ENCODE peak calls at places on chromosome X, in nine cellular contexts. One of them, this sample, is unnamed.

GRCh38 chrX:72057331-72057730 is 74.4 kb downstream of the RTL5 start:
- DNase-seq in HEK293T: no peak
- DNase-seq in cardiac muscle cell: peak
- DNase-seq in stimulated activated CD4-positive, alpha-beta T cell treated with anti-CD3 and anti-CD28 coated beads, Interleukin-4, amount 100 ng/mL, for 4 hours: no peak
- DNase-seq in cardiac fibroblast: no peak
- DNase-seq in AG09309: no peak
- DNase-seq in iris pigment epithelial cell: no peak
- DNase-seq in hypothalamus: no peak
- DNase-seq in lower lobe of right lung: no peak
- DNase-seq in this sample: no peak

GRCh38 chrX:130545796-130546195 is 144.0 kb downstream of the RBMX2 start:
- DNase-seq in HEK293T: no peak
- DNase-seq in cardiac muscle cell: no peak
- DNase-seq in stimulated activated CD4-positive, alpha-beta T cell treated with anti-CD3 and anti-CD28 coated beads, Interleukin-4, amount 100 ng/mL, for 4 hours: no peak
- DNase-seq in cardiac fibroblast: no peak
- DNase-seq in AG09309: no peak
- DNase-seq in iris pigment epithelial cell: no peak
- DNase-seq in hypothalamus: no peak
- DNase-seq in lower lobe of right lung: no peak
- DNase-seq in this sample: no peak

GRCh38 chrX:113935516-113935915 is 648.4 kb upstream of the HTR2C start:
- DNase-seq in HEK293T: no peak
- DNase-seq in cardiac muscle cell: no peak
- DNase-seq in stimulated activated CD4-positive, alpha-beta T cell treated with anti-CD3 and anti-CD28 coated beads, Interleukin-4, amount 100 ng/mL, for 4 hours: no peak
- DNase-seq in cardiac fibroblast: no peak
- DNase-seq in AG09309: no peak
- DNase-seq in iris pigment epithelial cell: no peak
- DNase-seq in hypothalamus: no peak
- DNase-seq in lower lobe of right lung: no peak
- DNase-seq in this sample: no peak

GRCh38 chrX:128619490-128619889 is 567.3 kb upstream of the ACTRT1 start:
- DNase-seq in HEK293T: no peak
- DNase-seq in cardiac muscle cell: no peak
- DNase-seq in stimulated activated CD4-positive, alpha-beta T cell treated with anti-CD3 and anti-CD28 coated beads, Interleukin-4, amount 100 ng/mL, for 4 hours: no peak
- DNase-seq in cardiac fibroblast: no peak
- DNase-seq in AG09309: no peak
- DNase-seq in iris pigment epithelial cell: no peak
- DNase-seq in hypothalamus: no peak
- DNase-seq in lower lobe of right lung: no peak
- DNase-seq in this sample: no peak

GRCh38 chrX:3663576-3664290 is 49.7 kb downstream of the PRKX start:
- DNase-seq in HEK293T: no peak
- DNase-seq in cardiac muscle cell: no peak
- DNase-seq in stimulated activated CD4-positive, alpha-beta T cell treated with anti-CD3 and anti-CD28 coated beads, Interleukin-4, amount 100 ng/mL, for 4 hours: no peak
- DNase-seq in cardiac fibroblast: no peak
- DNase-seq in AG09309: no peak
- DNase-seq in iris pigment epithelial cell: no peak
- DNase-seq in hypothalamus: no peak
- DNase-seq in lower lobe of right lung: peak
- DNase-seq in this sample: no peak

GRCh38 chrX:138082881-138083280 is 517.0 kb downstream of the ZIC3 start:
- DNase-seq in HEK293T: no peak
- DNase-seq in cardiac muscle cell: no peak
- DNase-seq in stimulated activated CD4-positive, alpha-beta T cell treated with anti-CD3 and anti-CD28 coated beads, Interleukin-4, amount 100 ng/mL, for 4 hours: no peak
- DNase-seq in cardiac fibroblast: no peak
- DNase-seq in AG09309: no peak
- DNase-seq in iris pigment epithelial cell: no peak
- DNase-seq in hypothalamus: no peak
- DNase-seq in lower lobe of right lung: no peak
- DNase-seq in this sample: no peak

GRCh38 chrX:130995351-130995967 is 62.7 kb upstream of the ARHGAP36 start:
- DNase-seq in HEK293T: no peak
- DNase-seq in cardiac muscle cell: no peak
- DNase-seq in stimulated activated CD4-positive, alpha-beta T cell treated with anti-CD3 and anti-CD28 coated beads, Interleukin-4, amount 100 ng/mL, for 4 hours: no peak
- DNase-seq in cardiac fibroblast: no peak
- DNase-seq in AG09309: no peak
- DNase-seq in iris pigment epithelial cell: no peak
- DNase-seq in hypothalamus: no peak
- DNase-seq in lower lobe of right lung: no peak
- DNase-seq in this sample: no peak

GRCh38 chrX:119015407-119016242 is 41.2 kb downstream of the LONRF3 start:
- DNase-seq in HEK293T: no peak
- DNase-seq in cardiac muscle cell: peak
- DNase-seq in stimulated activated CD4-positive, alpha-beta T cell treated with anti-CD3 and anti-CD28 coated beads, Interleukin-4, amount 100 ng/mL, for 4 hours: peak
- DNase-seq in cardiac fibroblast: peak
- DNase-seq in AG09309: peak
- DNase-seq in iris pigment epithelial cell: peak
- DNase-seq in hypothalamus: no peak
- DNase-seq in lower lobe of right lung: peak
- DNase-seq in this sample: peak

GRCh38 chrX:133601116-133601515 is 185.8 kb upstream of the GPC4 start:
- DNase-seq in HEK293T: no peak
- DNase-seq in cardiac muscle cell: no peak
- DNase-seq in stimulated activated CD4-positive, alpha-beta T cell treated with anti-CD3 and anti-CD28 coated beads, Interleukin-4, amount 100 ng/mL, for 4 hours: no peak
- DNase-seq in cardiac fibroblast: no peak
- DNase-seq in AG09309: no peak
- DNase-seq in iris pigment epithelial cell: no peak
- DNase-seq in hypothalamus: no peak
- DNase-seq in lower lobe of right lung: no peak
- DNase-seq in this sample: no peak

GRCh38 chrX:45083314-45083713 is 117.4 kb downstream of the DIPK2B start:
- DNase-seq in HEK293T: no peak
- DNase-seq in cardiac muscle cell: no peak
- DNase-seq in stimulated activated CD4-positive, alpha-beta T cell treated with anti-CD3 and anti-CD28 coated beads, Interleukin-4, amount 100 ng/mL, for 4 hours: no peak
- DNase-seq in cardiac fibroblast: no peak
- DNase-seq in AG09309: no peak
- DNase-seq in iris pigment epithelial cell: peak
- DNase-seq in hypothalamus: no peak
- DNase-seq in lower lobe of right lung: no peak
- DNase-seq in this sample: no peak

GRCh38 chrX:53291596-53291995 is 10.2 kb upstream of the IQSEC2 start:
- DNase-seq in HEK293T: no peak
- DNase-seq in cardiac muscle cell: no peak
- DNase-seq in stimulated activated CD4-positive, alpha-beta T cell treated with anti-CD3 and anti-CD28 coated beads, Interleukin-4, amount 100 ng/mL, for 4 hours: no peak
- DNase-seq in cardiac fibroblast: no peak
- DNase-seq in AG09309: no peak
- DNase-seq in iris pigment epithelial cell: no peak
- DNase-seq in hypothalamus: no peak
- DNase-seq in lower lobe of right lung: no peak
- DNase-seq in this sample: no peak

GRCh38 chrX:71668248-71668595 is 876 bp downstream of the LOC101059915 start:
- DNase-seq in HEK293T: no peak
- DNase-seq in cardiac muscle cell: no peak
- DNase-seq in stimulated activated CD4-positive, alpha-beta T cell treated with anti-CD3 and anti-CD28 coated beads, Interleukin-4, amount 100 ng/mL, for 4 hours: no peak
- DNase-seq in cardiac fibroblast: no peak
- DNase-seq in AG09309: no peak
- DNase-seq in iris pigment epithelial cell: no peak
- DNase-seq in hypothalamus: no peak
- DNase-seq in lower lobe of right lung: no peak
- DNase-seq in this sample: no peak

GRCh38 chrX:102745513-102746133 is 25.1 kb downstream of the GPRASP3 start:
- DNase-seq in HEK293T: no peak
- DNase-seq in cardiac muscle cell: peak
- DNase-seq in stimulated activated CD4-positive, alpha-beta T cell treated with anti-CD3 and anti-CD28 coated beads, Interleukin-4, amount 100 ng/mL, for 4 hours: peak
- DNase-seq in cardiac fibroblast: no peak
- DNase-seq in AG09309: no peak
- DNase-seq in iris pigment epithelial cell: no peak
- DNase-seq in hypothalamus: peak
- DNase-seq in lower lobe of right lung: peak
- DNase-seq in this sample: peak